ENCODE peak calls at places on chromosomes 3 and 15, in five cellular contexts. L is upper lobe of right lung; U is CD8-positive, alpha-beta T cell; X is heart left ventricle; D is Panc1. C is an unnamed sample.

GRCh38 chr3:193124861-193125260 is 116.2 kb upstream of the PLAAT1 start:
- DNase-seq in L (no peak), U (no peak), X (no peak), D (no peak), C (no peak)

GRCh38 chr3:57963811-57964346 is 44.3 kb upstream of the FLNB start:
- DNase-seq in L (no peak), U (no peak), X (no peak), D (no peak), C (no peak)

GRCh38 chr3:138049157-138049919 is 39.4 kb downstream of the CLDN18 start:
- DNase-seq in L (no peak), U (no peak), X (no peak), D (no peak), C (no peak)

GRCh38 chr3:184737641-184738518 is 26.0 kb upstream of the MAGEF1 start:
- DNase-seq in L (no peak), U (no peak), X (no peak), D (no peak), C (no peak)

GRCh38 chr3:159458010-159458409 is 530.6 kb upstream of the IL12A start:
- DNase-seq in L (no peak), U (no peak), X (no peak), D (no peak), C (no peak)

GRCh38 chr3:119604878-119605277 is 7.2 kb downstream of the PLA1A start:
- DNase-seq in L (no peak), U (no peak), X (no peak), D (no peak), C (no peak)

GRCh38 chr3:64163755-64164148 is 61.5 kb downstream of the PRICKLE2 start:
- DNase-seq in L (no peak), U (no peak), X (no peak), D (no peak), C (no peak)

GRCh38 chr15:74517096-74517495 is 23.9 kb upstream of the ARID3B start:
- DNase-seq in L (no peak), U (no peak), X (no peak), D (no peak), C (no peak)

GRCh38 chr3:196177967-196178366 is 33.2 kb downstream of the ZDHHC19 start:
- DNase-seq in L (no peak), U (no peak), X (no peak), D (no peak), C (no peak)

GRCh38 chr3:15974647-15975046 is 176.9 kb upstream of the ANKRD28 start:
- DNase-seq in L (no peak), U (no peak), X (no peak), D (no peak), C (no peak)

GRCh38 chr15:31468911-31469800 is 142.5 kb downstream of the KLF13 start:
- DNase-seq in L (no peak), U (no peak), X (no peak), D (no peak), C (peak; percentile 68)

GRCh38 chr3:71881041-71881440 is 96.1 kb upstream of the PROK2 start:
- DNase-seq in L (no peak), U (no peak), X (no peak), D (no peak), C (peak; percentile 80)

DNA sequence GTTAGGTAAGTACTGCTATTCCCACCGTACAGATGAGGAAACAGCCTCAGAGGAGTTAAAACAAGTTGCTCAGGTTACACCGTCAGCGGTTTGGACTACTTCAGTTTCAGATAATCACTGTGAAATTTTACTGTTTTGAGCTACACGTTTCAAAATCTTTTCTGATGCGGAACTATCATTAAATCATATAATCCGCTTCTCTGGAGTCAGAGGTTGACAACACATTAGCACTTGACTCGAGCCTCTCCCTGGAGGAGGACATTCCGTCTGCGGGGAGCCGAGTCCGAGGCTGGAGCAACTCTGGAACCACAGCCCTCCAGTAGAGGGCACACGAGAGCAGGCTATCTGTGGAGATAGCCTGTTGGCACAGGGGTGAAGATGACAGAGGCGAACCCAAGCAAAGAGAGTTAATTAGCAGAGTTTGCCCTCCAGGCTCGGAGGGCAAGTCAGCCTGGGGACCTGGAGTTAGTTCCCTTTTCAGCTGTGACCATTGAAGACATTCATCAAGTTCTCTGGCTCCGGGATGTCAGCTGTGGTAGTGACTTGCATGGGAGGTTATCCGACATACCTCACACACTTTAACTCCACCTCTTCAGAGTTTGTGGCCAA is 131.2 kb downstream of the IGF1R start:
- DNase-seq in L (peak; percentile 86), U (peak; percentile 80), X (peak; percentile 73), D (peak; percentile 80), C (peak; percentile 85)
- H3K27ac ChIP-seq in L (no peak overlapping the region), U (no peak overlapping the region), X (peak overlapping the region; percentile 67), D (peak overlapping the region; percentile 85), C (peak overlapping the region; percentile 81)

DNA sequence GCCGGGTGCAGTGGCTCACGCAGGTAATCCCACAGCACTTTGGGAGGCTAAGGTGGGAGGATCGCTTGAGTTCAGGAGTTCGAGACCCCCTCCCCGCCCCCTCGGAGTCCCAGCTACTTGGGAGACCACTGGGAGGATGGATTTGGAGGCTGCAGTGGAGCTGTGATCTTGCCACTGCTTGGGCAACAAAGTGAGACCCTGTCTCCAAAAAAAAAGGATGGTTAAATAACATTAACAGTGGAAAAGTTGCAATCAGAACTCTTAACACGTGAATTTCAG is 1.4 kb upstream of the TMEM87A start:
- DNase-seq in L (no peak), U (no peak), X (peak; percentile 9), D (no peak), C (no peak)
- H3K4me3 ChIP-seq in L (peak overlapping the region; percentile 75), U (peak overlapping the region; percentile 93), X (peak overlapping the region; percentile 61), D (peak overlapping the region; percentile 66), C (peak overlapping the region; percentile 80)

GRCh38 chr3:123297627-123297899 is 95.8 kb downstream of the SEC22A start:
- DNase-seq in L (no peak), U (no peak), X (no peak), D (no peak), C (no peak)

GRCh38 chr3:123299581-123299980 is 97.8 kb downstream of the SEC22A start:
- DNase-seq in L (peak; percentile 43), U (no peak), X (no peak), D (no peak), C (peak; percentile 32)

GRCh38 chr3:123300572-123300971 is 98.8 kb downstream of the SEC22A start:
- DNase-seq in L (no peak), U (no peak), X (no peak), D (no peak), C (no peak)

GRCh38 chr3:123300056-123300455 is 98.3 kb downstream of the SEC22A start:
- DNase-seq in L (peak; percentile 58), U (no peak), X (no peak), D (no peak), C (peak; percentile 68)

DNA sequence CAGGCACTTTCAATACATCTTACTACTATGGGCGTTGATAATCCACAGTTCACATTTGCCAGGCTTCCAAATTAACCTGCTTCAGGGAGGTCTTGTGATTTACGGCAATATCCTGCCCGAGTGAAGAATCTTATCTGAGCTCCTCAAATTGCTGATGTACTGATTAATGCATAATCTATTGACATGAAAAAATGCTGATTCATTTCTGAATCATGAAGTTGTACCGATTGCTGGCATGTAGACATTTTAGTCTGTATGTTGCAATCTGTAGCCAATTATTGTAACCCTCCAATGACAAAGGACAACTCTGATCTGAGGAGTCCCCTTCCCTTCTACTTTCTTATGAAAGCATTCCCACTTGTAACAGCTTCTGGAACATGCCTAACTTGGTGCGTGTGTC is 97.2 kb downstream of the SEC22A start:
- DNase-seq in L (no peak), U (no peak), X (no peak), D (no peak), C (no peak)
- H3K36me3 ChIP-seq in L (no peaks in the 10 kb centered on the region), U (no peaks in the 10 kb centered on the region), X (no peaks in the 10 kb centered on the region), D (no peaks in the 10 kb centered on the region), C (peaks cover 12% of the 10 kb centered on the region)

GRCh38 chr3:25429441-25429907 is 1.4 kb downstream of the RARB start:
- DNase-seq in L (no peak), U (no peak), X (no peak), D (no peak), C (no peak)

GRCh38 chr3:25430942-25431570 is 3.0 kb downstream of the RARB start:
- DNase-seq in L (no peak), U (no peak), X (no peak), D (no peak), C (no peak)

GRCh38 chr3:25428950-25429349 is 887 bp downstream of the RARB start:
- DNase-seq in L (no peak), U (no peak), X (no peak), D (no peak), C (no peak)

GRCh38 chr3:25432191-25432720 is 4.2 kb downstream of the RARB start:
- DNase-seq in L (no peak), U (no peak), X (no peak), D (no peak), C (no peak)

DNA sequence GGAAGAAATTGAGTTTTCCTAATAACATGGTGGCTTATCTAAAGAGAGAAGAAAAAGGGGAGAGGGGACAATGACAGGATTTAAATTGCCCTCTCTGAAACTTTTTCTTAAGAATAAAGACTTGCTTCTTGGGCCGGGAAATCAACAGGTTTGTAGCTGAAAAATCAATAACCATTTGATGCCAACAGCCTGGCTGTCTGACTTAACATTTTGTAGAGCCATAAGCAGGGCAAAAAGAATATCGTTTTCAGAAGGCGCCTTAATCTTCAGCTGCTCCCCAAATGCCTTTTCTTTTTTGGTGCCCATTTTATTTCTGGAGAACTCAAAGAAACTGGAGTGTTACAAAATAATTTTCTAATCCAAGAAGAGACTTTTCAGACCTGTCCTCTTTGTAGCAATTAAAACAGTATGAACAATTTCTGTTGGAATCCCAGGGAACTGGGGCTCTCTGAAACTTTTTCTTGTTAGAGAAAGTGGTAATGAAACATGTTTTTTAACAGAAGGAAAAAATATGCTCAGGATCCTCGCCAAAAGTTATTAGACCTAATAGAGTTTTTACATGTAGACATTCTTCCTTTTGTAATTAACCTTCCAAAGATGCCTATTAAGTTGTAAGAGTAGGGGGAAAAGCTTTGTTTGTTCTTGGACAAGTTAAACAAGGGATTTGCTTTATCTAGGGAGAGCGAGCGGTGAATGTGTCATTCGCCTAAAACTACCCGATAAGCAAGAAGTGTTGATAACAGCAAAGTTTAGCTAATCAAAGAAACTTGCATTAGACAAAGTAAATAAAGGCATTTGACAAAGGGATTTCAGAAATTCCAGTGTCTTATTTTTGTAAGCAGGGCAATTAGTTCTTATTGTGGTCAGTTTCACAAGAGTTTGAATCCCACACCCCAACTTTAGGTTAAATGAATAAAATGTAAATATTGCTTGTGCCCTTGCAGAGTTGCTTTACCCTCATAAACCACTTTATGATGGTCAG is 2.2 kb downstream of the RARB start:
- DNase-seq in L (no peak), U (no peak), X (no peak), D (no peak), C (no peak)
- H3K27ac ChIP-seq in L (peak overlapping the region; percentile 79), U (no peak overlapping the region), X (peak overlapping the region; percentile 86), D (no peak overlapping the region), C (peak overlapping the region; percentile 68)

DNA sequence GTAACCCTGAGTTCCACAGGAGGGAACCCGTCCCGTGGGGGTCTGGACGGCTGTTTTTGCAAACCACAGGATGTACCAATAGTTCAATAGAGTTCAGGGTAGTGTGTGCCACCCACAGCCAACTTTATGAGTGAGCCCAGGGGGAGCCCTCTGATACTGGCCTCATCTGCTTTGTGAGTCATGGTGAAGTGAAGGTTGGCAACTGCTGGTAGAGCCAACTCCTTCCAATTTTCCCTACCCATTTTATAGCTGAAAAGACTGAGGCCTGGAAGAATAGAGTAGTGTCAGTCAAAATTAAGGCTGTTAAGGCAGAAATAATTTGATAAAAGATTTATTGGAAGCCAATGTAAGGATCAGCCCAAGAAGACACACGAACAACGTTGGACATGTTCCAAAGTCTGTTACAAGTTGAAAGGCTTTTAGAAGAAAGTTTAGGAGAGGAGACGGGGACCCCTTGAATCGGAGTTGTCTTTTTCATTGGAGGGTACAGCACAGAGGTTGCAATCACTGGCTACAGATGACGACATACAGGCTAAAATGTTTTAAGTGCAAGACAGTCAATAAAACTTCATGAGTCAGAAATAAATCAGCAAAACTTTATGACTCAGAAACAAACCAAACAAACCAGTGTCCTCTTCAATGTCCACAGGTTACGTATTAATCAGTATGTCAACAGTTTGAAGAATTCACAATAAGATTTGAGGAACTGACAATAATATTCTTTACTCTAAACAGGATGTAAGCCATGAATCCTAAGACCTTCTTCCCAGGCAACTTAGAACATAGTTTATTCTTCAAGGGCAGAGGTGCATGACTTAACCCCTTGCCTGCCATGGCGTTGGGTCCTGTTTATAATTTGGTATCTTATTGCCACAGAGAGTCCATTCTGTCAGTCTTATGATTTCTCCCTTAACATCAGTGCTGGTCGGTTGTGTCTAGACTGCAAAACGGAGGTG is 62.9 kb upstream of the NR2E3 start:
- DNase-seq in L (no peak), U (no peak), X (no peak), D (peak; percentile 95), C (no peak)
- H3K4me3 ChIP-seq in L (no peak overlapping the region), U (no peak overlapping the region), X (no peak overlapping the region), D (no peak overlapping the region), C (no peak overlapping the region)

C was measured in kidney.